ENCODE peak calls at places on chromosomes 16 and 17, in six cellular contexts. E is stimulated activated CD8-positive, alpha-beta memory T cell treated with anti-CD3 and anti-CD28 coated beads, Interleukin-7, amount 100 ng/mL, for 1 hour; C is esophagus squamous epithelium; Z is glomerular endothelial cell; B is GDM1; G is kidney tubule cell. N is an unnamed sample.

GRCh38 chr16:81873843-81874752 is 95.0 kb downstream of the PLCG2 start:
- DNase-seq in Z (no peak), B (no peak), E (peak), C (no peak), G (peak), N (peak)

GRCh38 chr16:66473654-66474519 is 46.8 kb downstream of the BEAN1 start:
- DNase-seq in E (no peak), Z (no peak), C (no peak), G (peak), B (no peak), N (no peak)

GRCh38 chr17:76969598-76970172 is 101.5 kb downstream of the MGAT5B start:
- DNase-seq in B (no peak), E (no peak), Z (no peak), C (no peak), G (peak), N (peak)

GRCh38 chr16:89700649-89701424 is 668 bp downstream of the SPATA2L start:
- DNase-seq in Z (no peak), C (no peak), E (peak), B (no peak), G (peak), N (no peak)

GRCh38 chr17:20142268-20142667 is 133.1 kb downstream of the SPECC1 start:
- DNase-seq in E (no peak), G (no peak), B (no peak), C (no peak), Z (no peak), N (no peak)

GRCh38 chr16:2752035-2752849 is at the start of gene SRRM2:
- DNase-seq in G (peak), Z (peak), E (peak), B (peak), C (peak), N (peak)

GRCh38 chr16:28136751-28137434 is 73.4 kb upstream of the GSG1L start:
- DNase-seq in E (no peak), G (no peak), B (no peak), Z (no peak), C (no peak), N (no peak)

GRCh38 chr16:49499018-49499785 is 125.6 kb downstream of the C16orf78 start:
- DNase-seq in E (no peak), C (no peak), Z (no peak), G (no peak), B (no peak), N (no peak)

GRCh38 chr16:72244853-72245252 is 72.9 kb upstream of the PMFBP1 start:
- DNase-seq in B (no peak), C (no peak), G (no peak), Z (no peak), E (no peak), N (no peak)

GRCh38 chr17:27481327-27481726 is 25.1 kb downstream of the KSR1 start:
- DNase-seq in G (no peak), B (peak), C (no peak), E (peak), Z (no peak), N (no peak)

GRCh38 chr17:50272711-50273653 is 1.3 kb upstream of the TMEM92 start:
- DNase-seq in G (peak), Z (no peak), E (peak), C (no peak), B (peak), N (peak)

N was measured in Kasumi-1.